ENCODE peak calls at places on chromosomes 12 and 14, in four cellular contexts. One of them, this sample, is unnamed. For H3K9me3, the result is how much of the 10 kb centered on the place peaks cover.

GRCh38 chr14:61145903-61146411 is 135.2 kb downstream of the TMEM30B start:
- DNase-seq in hepatocyte: peak
- DNase-seq in endothelial cell of umbilical vein: no peak
- DNase-seq in GM12878: no peak
- DNase-seq in this sample: peak

GRCh38 chr14:102819176-102819628 is 42.0 kb downstream of the TRAF3 start:
- DNase-seq in hepatocyte: peak
- DNase-seq in endothelial cell of umbilical vein: no peak
- DNase-seq in GM12878: peak
- DNase-seq in this sample: no peak

GRCh38 chr14:73785336-73785833 is 66.2 kb upstream of the PTGR2 start:
- DNase-seq in hepatocyte: peak
- DNase-seq in endothelial cell of umbilical vein: peak
- DNase-seq in GM12878: no peak
- DNase-seq in this sample: peak

GRCh38 chr14:97298331-97298730 is 501.1 kb downstream of the VRK1 start:
- DNase-seq in hepatocyte: no peak
- DNase-seq in endothelial cell of umbilical vein: no peak
- DNase-seq in GM12878: no peak
- DNase-seq in this sample: no peak

GRCh38 chr14:57979376-57980048 is 113.6 kb upstream of the SLC35F4 start:
- DNase-seq in hepatocyte: no peak
- DNase-seq in endothelial cell of umbilical vein: no peak
- DNase-seq in GM12878: no peak
- DNase-seq in this sample: no peak

GRCh38 chr12:96501139-96501741 is 11.9 kb downstream of the CFAP54 start:
- DNase-seq in hepatocyte: peak
- DNase-seq in endothelial cell of umbilical vein: peak
- DNase-seq in GM12878: peak
- DNase-seq in this sample: peak

GRCh38 chr14:61719344-61720301 is 24.3 kb downstream of the HIF1A start:
- DNase-seq in hepatocyte: no peak
- DNase-seq in endothelial cell of umbilical vein: peak
- DNase-seq in GM12878: no peak
- DNase-seq in this sample: no peak

GRCh38 chr14:60116181-60116580 is 24.5 kb downstream of the PCNX4 start:
- DNase-seq in hepatocyte: no peak
- DNase-seq in endothelial cell of umbilical vein: no peak
- DNase-seq in GM12878: no peak
- DNase-seq in this sample: no peak

GRCh38 chr12:54935235-54935951 is 49.2 kb downstream of the TESPA1 start:
- DNase-seq in hepatocyte: peak
- DNase-seq in endothelial cell of umbilical vein: peak
- DNase-seq in GM12878: peak
- DNase-seq in this sample: peak

GRCh38 chr12:124423683-124424515 is 129.0 kb downstream of the RFLNA start:
- DNase-seq in hepatocyte: no peak
- DNase-seq in endothelial cell of umbilical vein: no peak
- DNase-seq in GM12878: no peak
- DNase-seq in this sample: no peak

GRCh38 chr12:23611320-23611719 is 338.1 kb downstream of the SOX5 start:
- DNase-seq in hepatocyte: no peak
- DNase-seq in endothelial cell of umbilical vein: peak
- DNase-seq in GM12878: no peak
- DNase-seq in this sample: peak

GRCh38 chr12:120739031-120739762 is 13.6 kb downstream of the ACADS start:
- DNase-seq in hepatocyte: no peak
- DNase-seq in endothelial cell of umbilical vein: no peak
- DNase-seq in GM12878: no peak
- DNase-seq in this sample: no peak

GRCh38 chr12:120739821-120740613 is 14.4 kb downstream of the ACADS start:
- DNase-seq in hepatocyte: no peak
- DNase-seq in endothelial cell of umbilical vein: no peak
- DNase-seq in GM12878: no peak
- DNase-seq in this sample: no peak

GRCh38 chr12:120740871-120741270 is 15.2 kb downstream of the ACADS start:
- DNase-seq in hepatocyte: no peak
- DNase-seq in endothelial cell of umbilical vein: no peak
- DNase-seq in GM12878: no peak
- DNase-seq in this sample: no peak

GRCh38 chr12:120742207-120742536 is 16.5 kb downstream of the ACADS start:
- DNase-seq in hepatocyte: no peak
- DNase-seq in endothelial cell of umbilical vein: no peak
- DNase-seq in GM12878: no peak
- DNase-seq in this sample: no peak

GRCh38 chr12:120741476-120742206 is 16.0 kb downstream of the ACADS start:
- DNase-seq in hepatocyte: no peak
- DNase-seq in endothelial cell of umbilical vein: no peak
- DNase-seq in GM12878: no peak
- DNase-seq in this sample: no peak
- H3K9me3 ChIP-seq in hepatocyte: under half
- H3K9me3 ChIP-seq in endothelial cell of umbilical vein: under half
- H3K9me3 ChIP-seq in GM12878: under half
- H3K9me3 ChIP-seq in this sample: under half

GRCh38 chr14:101563654-101564443 is 2.6 kb downstream of the DIO3 start:
- DNase-seq in hepatocyte: no peak
- DNase-seq in endothelial cell of umbilical vein: no peak
- DNase-seq in GM12878: no peak
- DNase-seq in this sample: no peak
- TF ChIP-seq EZH2 in hepatocyte: no peak
- TF ChIP-seq EZH2 in endothelial cell of umbilical vein: no peak
- TF ChIP-seq EZH2 in GM12878: no peak
- TF ChIP-seq EZH2 in this sample: no peak

GRCh38 chr12:38142974-38143373 is 173.6 kb upstream of the ALG10B start:
- DNase-seq in hepatocyte: no peak
- DNase-seq in endothelial cell of umbilical vein: no peak
- DNase-seq in GM12878: no peak
- DNase-seq in this sample: no peak
- TF ChIP-seq CTCF in hepatocyte: no peak
- TF ChIP-seq CTCF in endothelial cell of umbilical vein: no peak
- TF ChIP-seq CTCF in GM12878: no peak
- TF ChIP-seq CTCF in this sample: no peak

GRCh38 chr12:100303831-100304230 is 36.9 kb downstream of the SCYL2 start:
- DNase-seq in hepatocyte: no peak
- DNase-seq in endothelial cell of umbilical vein: no peak
- DNase-seq in GM12878: no peak
- DNase-seq in this sample: no peak
- H3K9me3 ChIP-seq in hepatocyte: under half
- H3K9me3 ChIP-seq in endothelial cell of umbilical vein: under half
- H3K9me3 ChIP-seq in GM12878: under half
- H3K9me3 ChIP-seq in this sample: under half

DNA sequence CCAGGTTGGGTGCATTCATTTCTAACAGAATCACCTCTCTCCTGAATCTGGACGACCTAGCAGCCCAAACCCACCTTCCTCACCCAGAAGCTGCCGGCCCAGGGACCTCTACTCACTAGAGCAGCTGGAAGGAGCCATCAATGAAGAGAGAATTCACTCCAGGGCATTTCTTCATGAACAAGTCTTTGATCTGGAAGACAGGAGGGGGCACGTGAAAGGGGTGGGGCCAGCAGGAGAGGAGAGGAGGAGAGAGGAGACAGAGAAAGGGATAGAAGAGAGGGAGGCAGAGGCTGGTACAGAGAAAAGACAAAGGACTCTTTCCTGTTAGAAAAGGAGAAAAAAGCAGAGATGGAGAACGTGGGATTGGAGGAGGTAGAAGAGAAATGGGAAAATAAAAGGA is 39.8 kb downstream of the TRPV4 start:
- DNase-seq in hepatocyte: no peak
- DNase-seq in endothelial cell of umbilical vein: no peak
- DNase-seq in GM12878: no peak
- DNase-seq in this sample: no peak
- TF ChIP-seq EZH2 in hepatocyte: no peak
- TF ChIP-seq EZH2 in endothelial cell of umbilical vein: no peak
- TF ChIP-seq EZH2 in GM12878: no peak
- TF ChIP-seq EZH2 in this sample: no peak

GRCh38 chr14:99688629-99689028 is 4.5 kb downstream of the CYP46A1 start:
- DNase-seq in hepatocyte: no peak
- DNase-seq in endothelial cell of umbilical vein: no peak
- DNase-seq in GM12878: no peak
- DNase-seq in this sample: no peak
- TF ChIP-seq CTCF in hepatocyte: no peak
- TF ChIP-seq CTCF in endothelial cell of umbilical vein: no peak
- TF ChIP-seq CTCF in GM12878: no peak
- TF ChIP-seq CTCF in this sample: no peak

GRCh38 chr14:27256805-27257204 is 659.0 kb upstream of the NOVA1 start:
- DNase-seq in hepatocyte: no peak
- DNase-seq in endothelial cell of umbilical vein: no peak
- DNase-seq in GM12878: no peak
- DNase-seq in this sample: no peak
- H3K9me3 ChIP-seq in hepatocyte: under half
- H3K9me3 ChIP-seq in endothelial cell of umbilical vein: under half
- H3K9me3 ChIP-seq in GM12878: under half
- H3K9me3 ChIP-seq in this sample: under half

GRCh38 chr14:69259176-69259530 is 805 bp upstream of the GALNT16 start:
- DNase-seq in hepatocyte: no peak
- DNase-seq in endothelial cell of umbilical vein: no peak
- DNase-seq in GM12878: no peak
- DNase-seq in this sample: no peak
- TF ChIP-seq EZH2 in hepatocyte: no peak
- TF ChIP-seq EZH2 in endothelial cell of umbilical vein: no peak
- TF ChIP-seq EZH2 in GM12878: peak
- TF ChIP-seq EZH2 in this sample: no peak

GRCh38 chr14:52150162-52150561 is 81.3 kb upstream of the NID2 start:
- DNase-seq in hepatocyte: no peak
- DNase-seq in endothelial cell of umbilical vein: no peak
- DNase-seq in GM12878: no peak
- DNase-seq in this sample: no peak

GRCh38 chr14:52148371-52148770 is 79.5 kb upstream of the NID2 start:
- DNase-seq in hepatocyte: no peak
- DNase-seq in endothelial cell of umbilical vein: no peak
- DNase-seq in GM12878: no peak
- DNase-seq in this sample: no peak

GRCh38 chr14:52142504-52142903 is 73.6 kb upstream of the NID2 start:
- DNase-seq in hepatocyte: no peak
- DNase-seq in endothelial cell of umbilical vein: no peak
- DNase-seq in GM12878: no peak
- DNase-seq in this sample: no peak

DNA sequence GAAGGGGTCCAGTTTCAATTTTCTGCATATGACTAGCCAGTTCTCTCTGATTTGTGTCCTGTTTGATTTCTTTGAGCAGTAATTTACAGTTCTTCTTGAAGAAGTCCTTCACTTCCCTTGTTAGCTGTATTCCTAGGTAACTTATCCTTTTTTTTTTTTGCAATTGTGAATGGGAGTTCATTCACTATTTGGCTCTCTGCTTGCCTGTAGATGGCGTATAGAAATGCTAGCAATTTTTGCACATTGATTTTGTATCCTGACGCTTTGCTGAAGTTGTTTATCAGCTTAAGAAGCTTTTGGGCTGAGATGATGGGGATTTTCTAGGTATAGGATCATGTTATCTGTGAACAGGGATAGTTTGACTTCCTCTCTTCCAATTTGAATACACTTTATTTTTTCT is 77.6 kb upstream of the NID2 start:
- DNase-seq in hepatocyte: no peak
- DNase-seq in endothelial cell of umbilical vein: no peak
- DNase-seq in GM12878: no peak
- DNase-seq in this sample: no peak
- TF ChIP-seq CTCF in hepatocyte: no peak
- TF ChIP-seq CTCF in endothelial cell of umbilical vein: no peak
- TF ChIP-seq CTCF in GM12878: no peak
- TF ChIP-seq CTCF in this sample: no peak

GRCh38 chr14:106318700-106319099 is 792.3 kb downstream of the TMEM121 start:
- DNase-seq in hepatocyte: no peak
- DNase-seq in endothelial cell of umbilical vein: no peak
- DNase-seq in GM12878: no peak
- DNase-seq in this sample: no peak
- H3K9me3 ChIP-seq in hepatocyte: under half
- H3K9me3 ChIP-seq in endothelial cell of umbilical vein: under half
- H3K9me3 ChIP-seq in GM12878: under half
- H3K9me3 ChIP-seq in this sample: under half